ENCODE peak calls at places on chromosomes 16 and 17, in six cellular contexts. One of them, this sample, is unnamed.

GRCh38 chr17:38735161-38735997 is 5.2 kb downstream of the CISD3 start:
- DNase-seq in A549: peak
- DNase-seq in GM12878: no peak
- DNase-seq in HepG2: peak
- DNase-seq in HCT116: no peak
- DNase-seq in SK-N-SH: peak
- DNase-seq in this sample: peak

GRCh38 chr16:16148755-16149154 is 74.5 kb downstream of the ABCC6 start:
- DNase-seq in A549: no peak
- DNase-seq in GM12878: no peak
- DNase-seq in HepG2: no peak
- DNase-seq in HCT116: no peak
- DNase-seq in SK-N-SH: no peak
- DNase-seq in this sample: no peak

GRCh38 chr17:79114455-79115301 is 40.1 kb downstream of the ENGASE start:
- DNase-seq in A549: no peak
- DNase-seq in GM12878: no peak
- DNase-seq in HepG2: no peak
- DNase-seq in HCT116: no peak
- DNase-seq in SK-N-SH: peak
- DNase-seq in this sample: no peak

GRCh38 chr17:80339731-80340456 is 75.1 kb upstream of the ENDOV start:
- DNase-seq in A549: no peak
- DNase-seq in GM12878: no peak
- DNase-seq in HepG2: no peak
- DNase-seq in HCT116: no peak
- DNase-seq in SK-N-SH: no peak
- DNase-seq in this sample: no peak

GRCh38 chr17:33778505-33779398 is 476.3 kb upstream of the CCL2 start:
- DNase-seq in A549: peak
- DNase-seq in GM12878: peak
- DNase-seq in HepG2: peak
- DNase-seq in HCT116: peak
- DNase-seq in SK-N-SH: peak
- DNase-seq in this sample: peak

GRCh38 chr16:2490190-2491105 is 15.5 kb downstream of the TBC1D24 start:
- DNase-seq in A549: no peak
- DNase-seq in GM12878: no peak
- DNase-seq in HepG2: no peak
- DNase-seq in HCT116: no peak
- DNase-seq in SK-N-SH: no peak
- DNase-seq in this sample: no peak

GRCh38 chr17:15966879-15967248 is 21.9 kb downstream of the ADORA2B start:
- DNase-seq in A549: no peak
- DNase-seq in GM12878: no peak
- DNase-seq in HepG2: peak
- DNase-seq in HCT116: no peak
- DNase-seq in SK-N-SH: no peak
- DNase-seq in this sample: peak

GRCh38 chr16:11109551-11109950 is 146.5 kb downstream of the SOCS1 start:
- DNase-seq in A549: no peak
- DNase-seq in GM12878: no peak
- DNase-seq in HepG2: no peak
- DNase-seq in HCT116: no peak
- DNase-seq in SK-N-SH: no peak
- DNase-seq in this sample: no peak

GRCh38 chr16:84498859-84499620 is 5.4 kb downstream of the MEAK7 start:
- DNase-seq in A549: no peak
- DNase-seq in GM12878: no peak
- DNase-seq in HepG2: no peak
- DNase-seq in HCT116: no peak
- DNase-seq in SK-N-SH: no peak
- DNase-seq in this sample: no peak

GRCh38 chr17:6162892-6163291 is 92.7 kb downstream of the WSCD1 start:
- DNase-seq in A549: no peak
- DNase-seq in GM12878: no peak
- DNase-seq in HepG2: no peak
- DNase-seq in HCT116: no peak
- DNase-seq in SK-N-SH: no peak
- DNase-seq in this sample: peak

GRCh38 chr17:49013311-49014205 is 16.4 kb downstream of the IGF2BP1 start:
- DNase-seq in A549: peak
- DNase-seq in GM12878: no peak
- DNase-seq in HepG2: no peak
- DNase-seq in HCT116: no peak
- DNase-seq in SK-N-SH: no peak
- DNase-seq in this sample: peak

GRCh38 chr17:79136596-79136995 is 62.0 kb downstream of the ENGASE start:
- DNase-seq in A549: no peak
- DNase-seq in GM12878: no peak
- DNase-seq in HepG2: no peak
- DNase-seq in HCT116: no peak
- DNase-seq in SK-N-SH: peak
- DNase-seq in this sample: no peak

GRCh38 chr16:23252310-23252709 is 49.8 kb upstream of the SCNN1B start:
- DNase-seq in A549: no peak
- DNase-seq in GM12878: no peak
- DNase-seq in HepG2: no peak
- DNase-seq in HCT116: no peak
- DNase-seq in SK-N-SH: no peak
- DNase-seq in this sample: no peak

GRCh38 chr17:13864551-13864950 is 204.8 kb upstream of the COX10 start:
- DNase-seq in A549: no peak
- DNase-seq in GM12878: no peak
- DNase-seq in HepG2: no peak
- DNase-seq in HCT116: no peak
- DNase-seq in SK-N-SH: no peak
- DNase-seq in this sample: no peak

GRCh38 chr17:32356750-32357149 is 6.8 kb downstream of the ZNF207 start:
- DNase-seq in A549: no peak
- DNase-seq in GM12878: no peak
- DNase-seq in HepG2: no peak
- DNase-seq in HCT116: no peak
- DNase-seq in SK-N-SH: no peak
- DNase-seq in this sample: no peak

GRCh38 chr16:80274576-80275191 is 266.1 kb upstream of the DYNLRB2 start:
- DNase-seq in A549: no peak
- DNase-seq in GM12878: no peak
- DNase-seq in HepG2: no peak
- DNase-seq in HCT116: no peak
- DNase-seq in SK-N-SH: no peak
- DNase-seq in this sample: no peak

GRCh38 chr17:44198721-44199552 is 747 bp downstream of the ATXN7L3 start:
- DNase-seq in A549: peak
- DNase-seq in GM12878: no peak
- DNase-seq in HepG2: no peak
- DNase-seq in HCT116: no peak
- DNase-seq in SK-N-SH: peak
- DNase-seq in this sample: peak

GRCh38 chr17:78239489-78239931 is 8.1 kb downstream of the TMEM235 start:
- DNase-seq in A549: no peak
- DNase-seq in GM12878: no peak
- DNase-seq in HepG2: no peak
- DNase-seq in HCT116: no peak
- DNase-seq in SK-N-SH: no peak
- DNase-seq in this sample: no peak

GRCh38 chr17:67620636-67621035 is 97.1 kb upstream of the NOL11 start:
- DNase-seq in A549: no peak
- DNase-seq in GM12878: no peak
- DNase-seq in HepG2: no peak
- DNase-seq in HCT116: no peak
- DNase-seq in SK-N-SH: no peak
- DNase-seq in this sample: no peak

GRCh38 chr17:66200685-66201092 is 8.8 kb upstream of the CEP112 start:
- DNase-seq in A549: peak
- DNase-seq in GM12878: no peak
- DNase-seq in HepG2: peak
- DNase-seq in HCT116: peak
- DNase-seq in SK-N-SH: peak
- DNase-seq in this sample: peak
- TF ChIP-seq REST in A549: no peak
- TF ChIP-seq REST in GM12878: no peak
- TF ChIP-seq REST in HepG2: no peak
- TF ChIP-seq REST in HCT116: no peak
- TF ChIP-seq REST in SK-N-SH: no peak
- TF ChIP-seq REST in this sample: no peak

GRCh38 chr16:86483-86952 is 8.5 kb downstream of the MPG start:
- DNase-seq in A549: no peak
- DNase-seq in GM12878: no peak
- DNase-seq in HepG2: no peak
- DNase-seq in HCT116: no peak
- DNase-seq in SK-N-SH: no peak
- DNase-seq in this sample: no peak

GRCh38 chr16:83781-84615 is 6.0 kb downstream of the MPG start:
- DNase-seq in A549: no peak
- DNase-seq in GM12878: no peak
- DNase-seq in HepG2: no peak
- DNase-seq in HCT116: no peak
- DNase-seq in SK-N-SH: no peak
- DNase-seq in this sample: no peak

GRCh38 chr16:85865-86264 is 7.8 kb downstream of the MPG start:
- DNase-seq in A549: no peak
- DNase-seq in GM12878: no peak
- DNase-seq in HepG2: no peak
- DNase-seq in HCT116: no peak
- DNase-seq in SK-N-SH: no peak
- DNase-seq in this sample: no peak

GRCh38 chr16:85453-85782 is 7.4 kb downstream of the MPG start:
- DNase-seq in A549: no peak
- DNase-seq in GM12878: no peak
- DNase-seq in HepG2: no peak
- DNase-seq in HCT116: no peak
- DNase-seq in SK-N-SH: no peak
- DNase-seq in this sample: no peak

DNA sequence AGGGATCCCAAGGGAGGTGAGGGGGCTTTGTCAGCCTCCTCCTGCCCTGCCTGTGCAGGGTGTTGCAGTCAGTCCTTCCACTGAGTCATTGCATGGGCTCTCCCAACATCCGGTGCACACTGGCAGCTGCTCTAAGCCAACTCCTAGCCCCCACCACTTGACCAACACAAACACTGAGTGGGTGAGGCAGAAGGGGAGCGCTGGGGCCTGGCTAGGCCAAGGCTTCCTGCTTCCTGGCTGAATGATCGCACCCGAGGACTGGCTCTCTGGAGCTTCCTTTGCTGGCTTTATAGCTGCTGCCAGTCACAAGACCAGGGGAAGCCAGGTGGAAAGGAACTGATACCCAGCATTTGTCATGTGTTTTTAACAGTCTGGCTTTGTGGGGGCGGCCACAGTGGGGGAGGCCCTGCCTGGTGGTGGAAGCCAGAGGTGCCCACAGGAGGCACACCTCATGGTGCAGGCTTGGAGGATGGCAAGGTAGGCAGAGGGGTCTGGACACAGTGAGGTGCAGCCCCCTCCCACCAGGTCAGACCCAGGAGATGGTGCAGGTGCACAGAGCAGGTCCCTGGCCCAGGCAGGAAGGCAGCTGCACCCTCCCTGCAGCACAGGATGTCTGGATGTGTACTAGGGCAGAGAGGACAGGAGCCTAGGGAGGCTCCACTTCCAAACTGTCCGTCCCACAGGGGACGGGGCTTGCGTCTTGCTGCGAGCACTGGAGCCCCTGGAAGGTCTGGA is 6.9 kb downstream of the MPG start:
- DNase-seq in A549: no peak
- DNase-seq in GM12878: peak
- DNase-seq in HepG2: no peak
- DNase-seq in HCT116: no peak
- DNase-seq in SK-N-SH: no peak
- DNase-seq in this sample: no peak
- TF ChIP-seq REST in A549: no peak
- TF ChIP-seq REST in GM12878: no peak
- TF ChIP-seq REST in HepG2: no peak
- TF ChIP-seq REST in HCT116: no peak
- TF ChIP-seq REST in SK-N-SH: no peak
- TF ChIP-seq REST in this sample: no peak

DNA sequence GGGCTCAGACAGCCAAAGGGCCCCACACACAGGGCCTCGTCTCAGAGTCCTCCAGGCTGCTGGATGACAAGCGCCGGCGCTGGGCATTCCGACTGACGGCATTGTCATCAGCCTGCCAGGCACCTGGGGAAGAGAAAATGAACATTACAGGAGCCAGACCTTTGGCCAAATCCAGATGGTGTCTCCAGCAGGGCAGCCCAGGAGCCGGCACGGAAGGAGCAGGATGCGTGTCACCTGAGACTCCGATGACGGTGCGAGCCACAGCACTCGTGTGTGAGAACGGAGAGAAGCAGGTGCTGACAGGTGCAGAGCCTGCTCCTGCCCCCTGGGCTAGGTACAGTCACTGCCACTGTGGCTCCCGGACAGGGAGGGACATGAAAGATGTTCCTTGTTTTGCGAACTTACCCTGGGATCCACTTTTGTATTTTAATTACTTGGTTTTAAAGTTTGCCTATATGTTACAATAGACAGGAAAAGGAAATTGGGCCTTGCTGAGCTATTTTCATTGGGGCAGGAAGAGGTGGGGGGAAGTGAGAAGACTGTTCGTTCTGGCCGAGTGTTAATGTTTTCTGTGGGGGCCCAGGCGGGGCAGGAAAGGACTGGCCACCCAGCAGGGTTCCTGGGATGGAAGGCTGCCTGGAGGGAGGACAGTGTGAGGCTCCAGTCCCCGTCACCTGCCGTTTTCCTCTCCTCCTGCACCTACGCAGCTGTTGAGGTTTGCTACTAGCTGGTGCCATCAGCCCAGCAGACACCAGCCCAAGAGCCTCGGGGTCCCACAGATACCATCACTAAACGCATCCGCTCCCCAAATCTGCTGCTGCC is 4.4 kb upstream of the FOXJ1 start:
- DNase-seq in A549: no peak
- DNase-seq in GM12878: peak
- DNase-seq in HepG2: no peak
- DNase-seq in HCT116: no peak
- DNase-seq in SK-N-SH: no peak
- DNase-seq in this sample: peak
- TF ChIP-seq REST in A549: no peak
- TF ChIP-seq REST in GM12878: no peak
- TF ChIP-seq REST in HepG2: no peak
- TF ChIP-seq REST in HCT116: no peak
- TF ChIP-seq REST in SK-N-SH: no peak
- TF ChIP-seq REST in this sample: no peak

DNA sequence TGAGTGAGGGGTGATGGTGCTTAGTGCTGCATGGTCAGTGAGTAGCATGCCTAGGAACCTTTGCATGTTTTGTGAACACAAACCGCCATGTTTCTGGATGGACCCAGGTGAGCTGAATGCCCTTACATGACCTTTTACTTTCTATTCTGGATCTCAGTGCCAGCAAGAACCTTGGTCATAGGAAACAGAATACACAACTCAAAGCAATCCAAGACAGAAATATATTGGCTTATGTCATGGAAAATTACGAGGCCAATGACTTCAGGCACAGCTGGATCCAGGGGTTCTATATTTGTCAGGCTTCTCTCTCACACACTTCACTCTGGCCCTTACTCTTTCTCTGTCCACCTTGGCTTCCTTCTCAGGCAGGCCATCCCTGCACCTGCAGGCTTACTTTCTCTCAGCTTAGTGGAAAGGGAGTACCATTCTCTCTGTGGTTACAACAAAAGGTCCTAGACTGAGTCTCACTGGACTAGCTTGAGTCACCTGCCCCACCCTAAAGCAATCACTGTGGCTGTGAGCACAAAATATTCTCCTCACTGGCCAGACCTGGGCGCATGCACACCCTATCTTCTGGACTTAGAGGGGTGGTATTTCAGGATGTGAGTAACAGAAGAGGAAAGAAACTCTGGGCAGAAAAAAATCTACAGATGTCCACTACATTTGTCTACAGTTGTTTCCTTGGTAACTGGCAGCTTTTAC is 20.4 kb upstream of the CPNE2 start:
- DNase-seq in A549: peak
- DNase-seq in GM12878: no peak
- DNase-seq in HepG2: no peak
- DNase-seq in HCT116: peak
- DNase-seq in SK-N-SH: no peak
- DNase-seq in this sample: no peak
- TF ChIP-seq REST in A549: no peak
- TF ChIP-seq REST in GM12878: no peak
- TF ChIP-seq REST in HepG2: no peak
- TF ChIP-seq REST in HCT116: no peak
- TF ChIP-seq REST in SK-N-SH: no peak
- TF ChIP-seq REST in this sample: no peak